ENCODE peak calls at places on chromosomes 16 and 17, in five cellular contexts. S, I, R, T and K are unnamed samples. For H3K36me3 and H3K4me1, the result is how much of the 10 kb centered on the place peaks cover.

GRCh38 chr17:31596382-31597323 is 205.2 kb downstream of the RAB11FIP4 start:
- DNase-seq in S (peak), I (peak), R (peak), T (peak), K (no peak)

GRCh38 chr17:40553694-40554534 is 11.4 kb downstream of the CCR7 start:
- DNase-seq in S (peak), I (peak), T (no peak), R (no peak), K (peak)

GRCh38 chr17:39402890-39403605 is 1.6 kb upstream of the FBXL20 start:
- DNase-seq in R (no peak), S (no peak), I (no peak), T (no peak), K (no peak)

GRCh38 chr17:5893741-5894140 is 176.4 kb upstream of the WSCD1 start:
- DNase-seq in R (no peak), I (no peak), T (no peak), S (no peak), K (no peak)

GRCh38 chr16:13961099-13961811 is 41.3 kb downstream of the ERCC4 start:
- DNase-seq in I (peak), T (no peak), S (no peak), R (peak), K (no peak)

GRCh38 chr17:63930951-63931575 is 1.1 kb downstream of the CD79B start:
- DNase-seq in R (no peak), T (no peak), S (peak), I (no peak), K (no peak)

GRCh38 chr17:6040473-6040872 is 29.7 kb upstream of the WSCD1 start:
- DNase-seq in T (no peak), R (peak), S (no peak), I (no peak), K (no peak)

GRCh38 chr17:31321971-31322370 is 549 bp upstream of the EVI2A start:
- DNase-seq in I (no peak), R (no peak), T (no peak), S (no peak), K (no peak)

GRCh38 chr17:49922095-49922494 is 46.9 kb upstream of the DLX4 start:
- DNase-seq in R (no peak), T (no peak), I (no peak), S (no peak), K (no peak)

GRCh38 chr16:22397459-22397858 is 23.0 kb upstream of the CDR2 start:
- DNase-seq in T (no peak), I (peak), R (no peak), S (no peak), K (no peak)

GRCh38 chr16:50335198-50335958 is 33.4 kb downstream of the BRD7 start:
- DNase-seq in S (no peak), I (no peak), R (no peak), T (no peak), K (no peak)

GRCh38 chr16:8109510-8110369 is 480.6 kb downstream of the TMEM114 start:
- DNase-seq in I (no peak), T (no peak), S (no peak), R (no peak), K (no peak)

GRCh38 chr16:50742521-50743150 is 750 bp downstream of the CYLD start:
- DNase-seq in I (peak), S (no peak), T (peak), R (no peak), K (no peak)

GRCh38 chr17:40361925-40362695 is 2.4 kb downstream of the GJD3 start:
- DNase-seq in T (no peak), I (no peak), S (no peak), R (no peak), K (no peak)

GRCh38 chr16:89322381-89323119 is 105.0 kb downstream of the ZNF778 start:
- DNase-seq in S (no peak), I (peak), R (peak), T (peak), K (no peak)

GRCh38 chr17:82407255-82407654 is 10.9 kb upstream of the HEXD start:
- DNase-seq in I (no peak), T (no peak), R (no peak), S (peak), K (no peak)

GRCh38 chr17:4789951-4790704 is 1.4 kb downstream of the GLTPD2 start:
- DNase-seq in S (peak), I (peak), T (peak), R (peak), K (no peak)

GRCh38 chr17:4796550-4796915 is 569 bp downstream of the PSMB6 start:
- DNase-seq in T (peak), R (peak), S (no peak), I (peak), K (no peak)

GRCh38 chr17:4800462-4801185 is 1.5 kb downstream of the C17orf114 start:
- DNase-seq in S (no peak), R (no peak), I (no peak), T (no peak), K (no peak)

GRCh38 chr17:4790705-4791088 is 1.9 kb downstream of the GLTPD2 start:
- DNase-seq in T (no peak), S (no peak), R (no peak), I (no peak), K (no peak)

DNA sequence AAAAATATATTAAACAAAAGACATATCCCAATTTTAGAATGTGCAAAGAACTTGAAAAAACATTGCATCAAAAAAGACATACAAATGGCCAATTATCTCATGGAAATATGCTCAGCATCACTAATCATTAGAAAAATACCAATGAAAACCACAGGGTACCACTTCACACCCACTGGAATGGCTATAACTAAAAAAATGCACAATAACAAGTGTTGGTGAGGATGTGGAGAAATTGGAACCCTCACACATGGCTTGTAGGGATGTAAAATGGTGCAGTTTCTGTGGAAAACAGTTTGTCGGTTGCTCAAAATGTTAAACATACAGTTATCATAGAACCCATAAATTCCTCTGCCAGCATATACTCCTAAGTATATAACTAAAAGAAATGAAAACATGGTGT is 796 bp upstream of the PSMB6 start:
- DNase-seq in S (no peak), T (no peak), R (no peak), I (no peak), K (no peak)
- H3K36me3 ChIP-seq in S (under half), T (under half), R (under half), I (under half), K (under half)

GRCh38 chr16:85195271-85195647 is 83.0 kb upstream of the CIBAR2 start:
- DNase-seq in T (no peak), I (no peak), S (no peak), R (no peak), K (no peak)
- H3K4me1 ChIP-seq in T (under half), I (half or more), S (under half), R (under half), K (under half)

GRCh38 chr17:29789186-29790170 is 140.6 kb downstream of the SSH2 start:
- DNase-seq in I (peak), S (peak), R (no peak), T (no peak), K (no peak)
- H3K36me3 ChIP-seq in I (under half), S (under half), R (under half), T (under half), K (under half)

DNA sequence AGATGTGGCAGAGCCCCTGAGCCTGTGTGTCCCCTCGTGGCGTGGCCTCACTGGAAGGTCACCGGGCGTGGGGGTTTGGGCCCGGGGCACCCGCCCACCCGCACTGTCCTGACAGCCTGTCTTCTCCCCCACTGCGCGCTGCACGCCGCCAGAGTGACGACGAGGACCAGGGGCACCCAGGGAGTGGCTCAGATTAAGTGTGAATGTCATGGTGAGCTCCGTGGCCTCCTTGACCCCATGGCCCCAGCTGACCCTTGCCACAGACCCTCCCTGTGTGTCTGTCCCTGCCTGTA is 15.1 kb downstream of the PRSS27 start:
- DNase-seq in I (no peak), S (no peak), R (no peak), T (no peak), K (no peak)
- H3K4me1 ChIP-seq in I (under half), S (under half), R (under half), T (under half), K (under half)

GRCh38 chr17:42723636-42724035 is 21.2 kb downstream of the EZH1 start:
- DNase-seq in T (no peak), S (no peak), R (no peak), I (no peak), K (no peak)

GRCh38 chr17:42725143-42725542 is 19.7 kb downstream of the EZH1 start:
- DNase-seq in I (no peak), T (no peak), S (no peak), R (no peak), K (no peak)

DNA sequence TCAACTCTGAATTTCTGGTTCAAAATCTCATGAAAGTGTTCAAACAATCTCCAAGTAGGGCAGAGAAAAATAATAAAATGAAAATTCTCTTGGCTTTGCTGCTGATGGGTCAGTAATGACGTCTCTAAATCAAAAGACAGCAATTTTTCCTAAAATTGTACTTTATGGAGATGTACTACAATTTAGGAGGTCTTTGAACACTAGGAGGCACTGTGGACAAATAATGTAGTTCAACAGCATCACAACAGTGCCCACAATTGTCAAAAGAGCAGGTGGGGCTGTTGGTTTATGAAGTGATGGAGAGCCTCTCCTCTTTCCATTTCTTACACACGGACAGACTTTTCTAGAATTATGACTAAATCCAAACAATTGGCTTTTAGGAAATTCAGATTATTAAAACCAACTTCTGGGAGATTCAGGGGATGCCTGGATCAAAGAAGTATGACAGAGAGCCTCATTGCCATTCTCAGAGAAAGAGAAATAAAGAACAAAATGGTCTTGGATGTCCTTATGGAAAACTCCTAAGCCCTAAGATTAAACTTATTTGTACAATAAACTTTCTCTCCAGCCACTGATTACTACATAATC is 23.8 kb downstream of the EZH1 start:
- DNase-seq in T (peak), I (peak), R (peak), S (no peak), K (no peak)
- H3K36me3 ChIP-seq in T (under half), I (half or more), R (half or more), S (half or more), K (under half)

DNA sequence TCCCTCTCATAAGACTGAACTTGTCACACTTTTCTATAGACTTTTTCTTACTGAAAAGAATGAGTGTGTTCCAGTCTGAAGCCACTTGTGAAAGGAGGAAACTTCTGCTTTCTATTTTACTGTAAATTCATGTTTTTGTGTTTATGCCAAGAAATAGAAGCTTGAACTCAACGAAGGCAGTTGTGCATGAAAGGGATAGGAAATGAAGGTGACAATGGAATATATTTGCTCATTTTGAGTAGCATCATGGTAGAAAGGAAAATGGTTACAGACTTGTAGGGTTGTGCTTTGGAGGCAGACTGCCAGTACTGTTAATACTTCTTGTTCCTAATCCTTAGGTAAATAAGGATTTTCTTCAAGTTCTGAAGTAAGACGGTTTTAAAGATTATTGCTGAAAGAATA is 8.1 kb downstream of the CLTC start:
- DNase-seq in S (no peak), R (no peak), T (no peak), I (peak), K (no peak)
- H3K4me1 ChIP-seq in S (half or more), R (under half), T (under half), I (under half), K (half or more)

DNA sequence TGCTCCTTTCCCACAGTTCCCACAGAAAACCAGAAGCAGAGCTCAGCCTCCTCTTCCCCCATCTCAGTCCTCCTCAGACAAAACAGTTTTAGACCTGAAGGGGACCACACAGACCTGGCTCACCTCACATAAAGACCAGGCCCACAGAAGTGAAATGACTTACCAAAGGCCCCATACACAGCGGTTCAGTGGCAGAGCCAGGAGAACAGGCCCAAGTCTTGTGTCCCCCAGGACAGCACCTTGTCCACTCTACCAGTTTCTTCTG is 5.3 kb downstream of the UBTF start:
- DNase-seq in T (no peak), R (no peak), S (no peak), I (no peak), K (no peak)
- H3K36me3 ChIP-seq in T (under half), R (under half), S (half or more), I (under half), K (under half)